ENCODE peak calls at places on chromosomes 4 and X, in eight cellular contexts. K, H, C, T, Y, G, W and B are unnamed samples. For H3K4me1, the result is how much of the 10 kb centered on the place peaks cover.

GRCh38 chrX:13200398-13200797 is 119.5 kb downstream of the ATXN3L start:
- DNase-seq in K (no peak), H (no peak), C (no peak), T (no peak), Y (no peak), G (no peak), W (no peak), B (no peak)

GRCh38 chr4:2805712-2806391 is 13.0 kb downstream of the SH3BP2 start:
- DNase-seq in K (no peak), H (no peak), C (no peak), T (peak), Y (peak), G (no peak), W (no peak), B (no peak)

GRCh38 chr4:74189331-74190043 is 31.6 kb downstream of the MTHFD2L start:
- DNase-seq in K (peak), H (peak), C (peak), T (no peak), Y (no peak), G (no peak), W (peak), B (peak)

GRCh38 chrX:120269379-120270035 is 18.9 kb downstream of the ZBTB33 start:
- DNase-seq in K (peak), H (peak), C (no peak), T (no peak), Y (no peak), G (no peak), W (peak), B (peak)

GRCh38 chr4:3420956-3421355 is 20.8 kb upstream of the HGFAC start:
- DNase-seq in K (no peak), H (no peak), C (no peak), T (no peak), Y (no peak), G (no peak), W (no peak), B (no peak)

GRCh38 chr4:88230953-88231835 is 53.2 kb downstream of the PPM1K start:
- DNase-seq in K (peak), H (peak), C (no peak), T (no peak), Y (no peak), G (no peak), W (no peak), B (peak)

GRCh38 chr4:1285790-1286553 is 3.7 kb upstream of the MAEA start:
- DNase-seq in K (peak), H (peak), C (no peak), T (no peak), Y (no peak), G (no peak), W (no peak), B (no peak)

GRCh38 chr4:83219344-83219990 is 65.1 kb downstream of the COQ2 start:
- DNase-seq in K (peak), H (peak), C (no peak), T (no peak), Y (no peak), G (no peak), W (peak), B (peak)

GRCh38 chr4:168528131-168528949 is 31.5 kb downstream of the PALLD start:
- DNase-seq in K (peak), H (no peak), C (no peak), T (no peak), Y (no peak), G (no peak), W (no peak), B (peak)

GRCh38 chr4:122826596-122827257 is at the start of gene FGF2:
- DNase-seq in K (peak), H (no peak), C (peak), T (peak), Y (peak), G (peak), W (peak), B (peak)

GRCh38 chr4:112418092-112418491 is 97.9 kb downstream of the NEUROG2 start:
- DNase-seq in K (no peak), H (no peak), C (peak), T (no peak), Y (no peak), G (no peak), W (no peak), B (no peak)

GRCh38 chr4:147707892-147708672 is 23.8 kb upstream of the ARHGAP10 start:
- DNase-seq in K (peak), H (peak), C (peak), T (peak), Y (no peak), G (no peak), W (peak), B (peak)

GRCh38 chr4:116385583-116385982 is 699.8 kb downstream of the TRAM1L1 start:
- DNase-seq in K (no peak), H (no peak), C (no peak), T (no peak), Y (no peak), G (no peak), W (no peak), B (no peak)

GRCh38 chr4:6332042-6332668 is 62.5 kb downstream of the WFS1 start:
- DNase-seq in K (peak), H (no peak), C (peak), T (no peak), Y (no peak), G (no peak), W (no peak), B (peak)

GRCh38 chr4:24103434-24104168 is 213.8 kb upstream of the PPARGC1A start:
- DNase-seq in K (no peak), H (no peak), C (peak), T (no peak), Y (no peak), G (no peak), W (no peak), B (peak)

GRCh38 chr4:133156096-133156495 is 7.0 kb downstream of the PCDH10 start:
- DNase-seq in K (no peak), H (no peak), C (no peak), T (no peak), Y (no peak), G (peak), W (no peak), B (no peak)

GRCh38 chrX:39805022-39805421 is 292.7 kb downstream of the BCOR start:
- DNase-seq in K (no peak), H (no peak), C (no peak), T (no peak), Y (no peak), G (no peak), W (no peak), B (no peak)

GRCh38 chr4:173463816-173464215 is 64.9 kb upstream of the SCRG1 start:
- DNase-seq in K (no peak), H (no peak), C (no peak), T (no peak), Y (no peak), G (no peak), W (no peak), B (no peak)

GRCh38 chr4:136203199-136203598 is 1329.1 kb downstream of the PCDH18 start:
- DNase-seq in K (no peak), H (no peak), C (no peak), T (no peak), Y (no peak), G (no peak), W (no peak), B (no peak)

GRCh38 chrX:69808375-69808774 is 192.5 kb downstream of the EDA start:
- DNase-seq in K (no peak), H (no peak), C (no peak), T (no peak), Y (no peak), G (no peak), W (no peak), B (no peak)

GRCh38 chrX:150035531-150035930 is 97.2 kb upstream of the EOLA2 start:
- DNase-seq in K (peak), H (no peak), C (no peak), T (no peak), Y (no peak), G (no peak), W (no peak), B (no peak)

GRCh38 chr4:38004887-38005286 is 44.7 kb downstream of the PTTG2 start:
- DNase-seq in K (no peak), H (no peak), C (no peak), T (no peak), Y (no peak), G (no peak), W (no peak), B (no peak)

GRCh38 chr4:11529625-11530201 is 101.0 kb upstream of the HS3ST1 start:
- DNase-seq in K (no peak), H (no peak), C (no peak), T (no peak), Y (no peak), G (no peak), W (no peak), B (no peak)

GRCh38 chr4:128387600-128388351 is 100.2 kb upstream of the PGRMC2 start:
- DNase-seq in K (peak), H (no peak), C (no peak), T (no peak), Y (no peak), G (no peak), W (peak), B (no peak)

GRCh38 chrX:41634284-41634683 is 54.5 kb upstream of the GPR34 start:
- DNase-seq in K (no peak), H (no peak), C (peak), T (no peak), Y (no peak), G (no peak), W (no peak), B (no peak)

GRCh38 chr4:62835579-62835978 is 1573.7 kb downstream of the TECRL start:
- DNase-seq in K (no peak), H (no peak), C (no peak), T (no peak), Y (no peak), G (no peak), W (no peak), B (no peak)

GRCh38 chr4:65668201-65669007 is 1.9 kb downstream of the EPHA5 start:
- DNase-seq in K (peak), H (no peak), C (peak), T (no peak), Y (peak), G (no peak), W (no peak), B (peak)
- H3K4me3 ChIP-seq in K (peak), H (no peak), C (peak), T (no peak), Y (peak), G (peak), W (no peak), B (peak)

GRCh38 chr4:48342559-48342878 is 1.2 kb downstream of the SLAIN2 start:
- DNase-seq in K (peak), H (no peak), C (no peak), T (no peak), Y (no peak), G (no peak), W (no peak), B (peak)

GRCh38 chr4:48343531-48343930 is 2.2 kb downstream of the SLAIN2 start:
- DNase-seq in K (peak), H (no peak), C (peak), T (no peak), Y (no peak), G (no peak), W (no peak), B (peak)

GRCh38 chr4:48341776-48342558 is 638 bp downstream of the SLAIN2 start:
- DNase-seq in K (peak), H (peak), C (peak), T (peak), Y (peak), G (peak), W (peak), B (peak)

GRCh38 chr4:48340905-48341775 is at the start of gene SLAIN2:
- DNase-seq in K (peak), H (peak), C (peak), T (peak), Y (peak), G (peak), W (peak), B (peak)

GRCh38 chr4:48343035-48343434 is 1.7 kb downstream of the SLAIN2 start:
- DNase-seq in K (peak), H (no peak), C (peak), T (no peak), Y (no peak), G (no peak), W (no peak), B (peak)
- H3K4me1 ChIP-seq in K (under half), H (under half), C (under half), T (under half), Y (under half), G (half or more), W (half or more), B (under half)

DNA sequence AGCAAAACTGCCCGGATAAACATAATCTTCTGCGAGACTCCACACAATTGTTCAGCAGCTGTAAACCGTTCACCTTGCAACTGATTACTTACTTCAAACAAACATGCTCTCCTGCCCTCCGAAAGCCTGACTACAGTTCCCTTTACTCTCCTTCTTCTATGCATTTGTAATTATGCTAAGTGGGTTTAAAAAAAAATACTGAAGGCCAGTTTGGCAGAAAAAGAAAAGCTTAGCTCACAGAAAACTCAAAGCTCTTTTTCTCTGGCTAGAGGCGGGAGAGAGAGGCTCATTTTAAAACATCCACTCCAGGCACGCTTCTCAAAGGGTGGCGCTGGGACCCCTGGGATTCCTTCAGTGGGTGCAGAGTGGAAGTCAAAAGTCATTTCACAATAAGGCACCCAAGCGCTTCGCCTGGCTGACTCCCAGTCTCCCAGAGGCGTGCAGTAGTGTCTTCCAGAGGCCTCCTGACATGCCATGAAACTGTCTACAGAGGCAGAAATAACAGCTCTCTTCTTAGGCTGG is 1.9 kb downstream of the DHRSX start:
- DNase-seq in K (peak), H (no peak), C (peak), T (peak), Y (no peak), G (no peak), W (no peak), B (peak)
- H3K4me3 ChIP-seq in K (peak), H (no peak), C (peak), T (peak), Y (peak), G (peak), W (peak), B (peak)

DNA sequence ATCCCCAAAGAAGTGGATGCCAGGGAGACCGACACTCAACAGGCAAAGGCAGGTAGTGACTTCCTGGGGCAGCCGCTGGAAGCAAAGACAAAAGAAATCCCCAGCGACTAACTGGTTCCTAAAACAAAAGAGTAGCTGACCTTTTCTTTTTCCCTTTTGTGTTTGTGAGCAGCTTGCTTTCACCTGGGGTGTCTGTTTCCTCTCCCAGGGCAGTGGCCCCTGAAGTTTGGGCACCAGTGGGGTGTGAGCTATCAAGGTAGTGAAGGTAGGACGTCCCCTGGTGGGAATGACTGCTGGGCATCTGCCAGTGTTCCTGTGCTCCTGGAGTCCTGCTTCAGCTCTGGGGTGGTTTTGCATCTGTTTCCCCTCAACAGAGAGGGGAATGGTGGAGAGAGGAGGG is 41.6 kb upstream of the STIM2 start:
- DNase-seq in K (no peak), H (no peak), C (no peak), T (no peak), Y (no peak), G (no peak), W (no peak), B (no peak)
- H3K4me1 ChIP-seq in K (under half), H (under half), C (under half), T (under half), Y (under half), G (under half), W (under half), B (under half)

GRCh38 chr4:118834070-118834469 is 1.9 kb downstream of the SEC24D start:
- DNase-seq in K (no peak), H (no peak), C (no peak), T (no peak), Y (no peak), G (no peak), W (no peak), B (peak)

GRCh38 chr4:118836763-118837507 is 1.0 kb upstream of the SEC24D start:
- DNase-seq in K (no peak), H (no peak), C (no peak), T (no peak), Y (no peak), G (no peak), W (no peak), B (peak)

GRCh38 chr4:118835896-118836762 is at the start of gene SEC24D:
- DNase-seq in K (peak), H (peak), C (peak), T (peak), Y (peak), G (peak), W (peak), B (peak)

GRCh38 chr4:118834960-118835895 is 698 bp downstream of the SEC24D start:
- DNase-seq in K (peak), H (peak), C (peak), T (peak), Y (peak), G (no peak), W (peak), B (peak)

GRCh38 chr4:118833192-118833820 is 2.6 kb downstream of the SEC24D start:
- DNase-seq in K (no peak), H (no peak), C (no peak), T (no peak), Y (no peak), G (no peak), W (no peak), B (peak)
- H3K4me3 ChIP-seq in K (peak), H (no peak), C (no peak), T (no peak), Y (peak), G (no peak), W (no peak), B (peak)